ENCODE peak calls at places on chromosomes 4 and X, in four cellular contexts. One of them, this sample, is unnamed.

GRCh38 chr4:48698029-48698901 is 81.8 kb downstream of the FRYL start:
- DNase-seq in dorsolateral prefrontal cortex: no peak
- DNase-seq in suprapubic skin: no peak
- DNase-seq in IMR-90: peak; percentile 85
- DNase-seq in this sample: peak; percentile 91

GRCh38 chr4:188911199-188911598 is 772.0 kb downstream of the TRIML1 start:
- DNase-seq in dorsolateral prefrontal cortex: no peak
- DNase-seq in suprapubic skin: no peak
- DNase-seq in IMR-90: no peak
- DNase-seq in this sample: no peak

GRCh38 chr4:180164799-180165198 is 2078.4 kb upstream of the TENM3 start:
- DNase-seq in dorsolateral prefrontal cortex: no peak
- DNase-seq in suprapubic skin: no peak
- DNase-seq in IMR-90: peak; percentile 88
- DNase-seq in this sample: peak; percentile 37

GRCh38 chr4:27217261-27217769 is 356.7 kb downstream of the STIM2 start:
- DNase-seq in dorsolateral prefrontal cortex: no peak
- DNase-seq in suprapubic skin: no peak
- DNase-seq in IMR-90: peak; percentile 57
- DNase-seq in this sample: peak; percentile 92

GRCh38 chr4:106587558-106587957 is 219.0 kb upstream of the GIMD1 start:
- DNase-seq in dorsolateral prefrontal cortex: no peak
- DNase-seq in suprapubic skin: no peak
- DNase-seq in IMR-90: peak; percentile 67
- DNase-seq in this sample: peak; percentile 64

GRCh38 chrX:41563881-41564280 is 116.7 kb downstream of the NYX start:
- DNase-seq in dorsolateral prefrontal cortex: no peak
- DNase-seq in suprapubic skin: no peak
- DNase-seq in IMR-90: peak; percentile 45
- DNase-seq in this sample: no peak

GRCh38 chrX:69136546-69137331 is 28.5 kb downstream of the PJA1 start:
- DNase-seq in dorsolateral prefrontal cortex: no peak
- DNase-seq in suprapubic skin: no peak
- DNase-seq in IMR-90: no peak
- DNase-seq in this sample: no peak

GRCh38 chr4:54318904-54319303 is 89.8 kb downstream of the PDGFRA start:
- DNase-seq in dorsolateral prefrontal cortex: no peak
- DNase-seq in suprapubic skin: no peak
- DNase-seq in IMR-90: peak; percentile 58
- DNase-seq in this sample: peak; percentile 62

GRCh38 chr4:127778102-127778501 is 4.0 kb upstream of the HSPA4L start:
- DNase-seq in dorsolateral prefrontal cortex: no peak
- DNase-seq in suprapubic skin: no peak
- DNase-seq in IMR-90: no peak
- DNase-seq in this sample: no peak

GRCh38 chr4:87947381-87948160 is 27.9 kb upstream of the SPP1 start:
- DNase-seq in dorsolateral prefrontal cortex: no peak
- DNase-seq in suprapubic skin: no peak
- DNase-seq in IMR-90: no peak
- DNase-seq in this sample: no peak

GRCh38 chrX:132119283-132119682 is 8.5 kb downstream of the FRMD7 start:
- DNase-seq in dorsolateral prefrontal cortex: no peak
- DNase-seq in suprapubic skin: no peak
- DNase-seq in IMR-90: no peak
- DNase-seq in this sample: no peak

GRCh38 chrX:153226344-153227190 is 47.5 kb downstream of the MAGEA1 start:
- DNase-seq in dorsolateral prefrontal cortex: no peak
- DNase-seq in suprapubic skin: no peak
- DNase-seq in IMR-90: peak; percentile 2
- DNase-seq in this sample: peak; percentile 91

GRCh38 chr4:6474705-6475457 is 2.5 kb upstream of the PPP2R2C start:
- DNase-seq in dorsolateral prefrontal cortex: peak; percentile 10
- DNase-seq in suprapubic skin: peak; percentile 48
- DNase-seq in IMR-90: no peak
- DNase-seq in this sample: no peak

GRCh38 chr4:158211288-158211687 is 1.0 kb downstream of the TMEM144 start:
- DNase-seq in dorsolateral prefrontal cortex: no peak
- DNase-seq in suprapubic skin: no peak
- DNase-seq in IMR-90: no peak
- DNase-seq in this sample: no peak

GRCh38 chr4:83921124-83921523 is 385.2 kb downstream of the GPAT3 start:
- DNase-seq in dorsolateral prefrontal cortex: no peak
- DNase-seq in suprapubic skin: no peak
- DNase-seq in IMR-90: no peak
- DNase-seq in this sample: no peak

GRCh38 chr4:112648263-112649054 is 11.5 kb downstream of the LARP7 start:
- DNase-seq in dorsolateral prefrontal cortex: no peak
- DNase-seq in suprapubic skin: no peak
- DNase-seq in IMR-90: peak; percentile 33
- DNase-seq in this sample: no peak

GRCh38 chr4:8278421-8279287 is 9.1 kb downstream of the HTRA3 start:
- DNase-seq in dorsolateral prefrontal cortex: no peak
- DNase-seq in suprapubic skin: no peak
- DNase-seq in IMR-90: peak; percentile 93
- DNase-seq in this sample: peak; percentile 86

GRCh38 chr4:53695540-53696463 is 104.5 kb upstream of the LNX1 start:
- DNase-seq in dorsolateral prefrontal cortex: no peak
- DNase-seq in suprapubic skin: no peak
- DNase-seq in IMR-90: no peak
- DNase-seq in this sample: no peak

GRCh38 chr4:24650849-24651248 is 66.5 kb upstream of the DHX15 start:
- DNase-seq in dorsolateral prefrontal cortex: no peak
- DNase-seq in suprapubic skin: no peak
- DNase-seq in IMR-90: no peak
- DNase-seq in this sample: no peak

GRCh38 chrX:119917877-119918276 is 22.2 kb downstream of the AKAP14 start:
- DNase-seq in dorsolateral prefrontal cortex: no peak
- DNase-seq in suprapubic skin: no peak
- DNase-seq in IMR-90: no peak
- DNase-seq in this sample: no peak

GRCh38 chr4:6986067-6986780 is 56.9 kb upstream of the TADA2B start:
- DNase-seq in dorsolateral prefrontal cortex: peak; percentile 59
- DNase-seq in suprapubic skin: no peak
- DNase-seq in IMR-90: peak; percentile 84
- DNase-seq in this sample: peak; percentile 71

GRCh38 chr4:102715057-102715456 is 45.7 kb downstream of the MANBA start:
- DNase-seq in dorsolateral prefrontal cortex: no peak
- DNase-seq in suprapubic skin: no peak
- DNase-seq in IMR-90: no peak
- DNase-seq in this sample: peak; percentile 23

GRCh38 chrX:46582325-46582724 is 8.8 kb downstream of the CHST7 start:
- DNase-seq in dorsolateral prefrontal cortex: no peak
- DNase-seq in suprapubic skin: no peak
- DNase-seq in IMR-90: peak; percentile 41
- DNase-seq in this sample: no peak

GRCh38 chr4:150106886-150107285 is 28.6 kb downstream of the DCLK2 start:
- DNase-seq in dorsolateral prefrontal cortex: no peak
- DNase-seq in suprapubic skin: no peak
- DNase-seq in IMR-90: no peak
- DNase-seq in this sample: no peak

GRCh38 chrX:74924449-74925209 is 623 bp downstream of the NEXMIF start:
- DNase-seq in dorsolateral prefrontal cortex: no peak
- DNase-seq in suprapubic skin: peak; percentile 75
- DNase-seq in IMR-90: no peak
- DNase-seq in this sample: no peak

GRCh38 chr4:41324861-41325260 is 68.1 kb downstream of the UCHL1 start:
- DNase-seq in dorsolateral prefrontal cortex: no peak
- DNase-seq in suprapubic skin: no peak
- DNase-seq in IMR-90: no peak
- DNase-seq in this sample: no peak

GRCh38 chr4:75530556-75531322 is 16.5 kb downstream of the THAP6 start:
- DNase-seq in dorsolateral prefrontal cortex: no peak
- DNase-seq in suprapubic skin: no peak
- DNase-seq in IMR-90: no peak
- DNase-seq in this sample: no peak

GRCh38 chr4:138223191-138223910 is 18.8 kb downstream of the SLC7A11 start:
- DNase-seq in dorsolateral prefrontal cortex: no peak
- DNase-seq in suprapubic skin: no peak
- DNase-seq in IMR-90: no peak
- DNase-seq in this sample: no peak

GRCh38 chr4:162865102-162865501 is 301.6 kb downstream of the NAF1 start:
- DNase-seq in dorsolateral prefrontal cortex: no peak
- DNase-seq in suprapubic skin: no peak
- DNase-seq in IMR-90: no peak
- DNase-seq in this sample: no peak

GRCh38 chr4:55087930-55088293 is 37.5 kb downstream of the KDR start:
- DNase-seq in dorsolateral prefrontal cortex: no peak
- DNase-seq in suprapubic skin: no peak
- DNase-seq in IMR-90: no peak
- DNase-seq in this sample: no peak

GRCh38 chrX:140123446-140123845 is 158.1 kb upstream of the CXorf66 start:
- DNase-seq in dorsolateral prefrontal cortex: no peak
- DNase-seq in suprapubic skin: no peak
- DNase-seq in IMR-90: no peak
- DNase-seq in this sample: no peak

GRCh38 chr4:67087897-67088296 is 457.4 kb downstream of the CENPC start:
- DNase-seq in dorsolateral prefrontal cortex: peak; percentile 45
- DNase-seq in suprapubic skin: no peak
- DNase-seq in IMR-90: no peak
- DNase-seq in this sample: peak; percentile 30

GRCh38 chrX:151397741-151398070 is 700 bp downstream of the VMA21 start:
- DNase-seq in dorsolateral prefrontal cortex: no peak
- DNase-seq in suprapubic skin: no peak
- DNase-seq in IMR-90: no peak
- DNase-seq in this sample: peak; percentile 7

GRCh38 chr4:8593268-8594096 is 917 bp downstream of the CPZ start:
- DNase-seq in dorsolateral prefrontal cortex: no peak
- DNase-seq in suprapubic skin: no peak
- DNase-seq in IMR-90: no peak
- DNase-seq in this sample: no peak

GRCh38 chr4:183438458-183439113 is 5.8 kb upstream of the CDKN2AIP start:
- DNase-seq in dorsolateral prefrontal cortex: no peak
- DNase-seq in suprapubic skin: no peak
- DNase-seq in IMR-90: peak; percentile 97
- DNase-seq in this sample: peak; percentile 83

GRCh38 chrX:27336466-27337091 is 126.6 kb downstream of the PPP4R3C start:
- DNase-seq in dorsolateral prefrontal cortex: peak; percentile 40
- DNase-seq in suprapubic skin: no peak
- DNase-seq in IMR-90: peak; percentile 2
- DNase-seq in this sample: peak; percentile 4
- TF ChIP-seq CTCF in dorsolateral prefrontal cortex: peak; percentile 37
- TF ChIP-seq CTCF in suprapubic skin: peak; percentile 44
- TF ChIP-seq CTCF in IMR-90: peak; percentile 59
- TF ChIP-seq CTCF in this sample: peak; percentile 71

GRCh38 chrX:84144991-84145390 is 43.0 kb downstream of the RPS6KA6 start:
- DNase-seq in dorsolateral prefrontal cortex: no peak
- DNase-seq in suprapubic skin: no peak
- DNase-seq in IMR-90: no peak
- DNase-seq in this sample: no peak

GRCh38 chrX:84144281-84144680 is 43.7 kb downstream of the RPS6KA6 start:
- DNase-seq in dorsolateral prefrontal cortex: no peak
- DNase-seq in suprapubic skin: no peak
- DNase-seq in IMR-90: peak; percentile 47
- DNase-seq in this sample: peak; percentile 60
- H3K4me3 ChIP-seq in dorsolateral prefrontal cortex: no peak overlapping the region
- H3K4me3 ChIP-seq in suprapubic skin: no peak overlapping the region
- H3K4me3 ChIP-seq in IMR-90: no peak overlapping the region
- H3K4me3 ChIP-seq in this sample: no peak overlapping the region

DNA sequence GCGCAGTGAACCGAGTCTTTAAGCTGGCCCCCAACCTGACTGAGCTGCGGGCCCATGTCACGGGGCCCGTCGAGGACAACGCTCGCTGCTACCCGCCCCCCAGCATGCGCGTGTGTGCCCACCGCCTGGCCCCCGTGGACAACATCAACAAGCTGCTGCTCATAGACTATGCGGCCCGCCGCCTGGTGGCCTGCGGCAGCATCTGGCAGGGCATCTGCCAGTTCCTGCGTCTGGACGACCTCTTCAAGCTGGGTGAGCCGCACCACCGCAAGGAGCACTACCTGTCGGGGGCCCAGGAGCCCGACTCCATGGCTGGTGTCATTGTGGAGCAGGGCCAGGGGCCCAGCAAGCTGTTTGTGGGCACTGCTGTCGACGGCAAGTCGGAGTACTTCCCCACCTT is 2.2 kb downstream of the PLXNA3 start:
- DNase-seq in dorsolateral prefrontal cortex: no peak
- DNase-seq in suprapubic skin: no peak
- DNase-seq in IMR-90: no peak
- DNase-seq in this sample: no peak
- TF ChIP-seq CTCF in dorsolateral prefrontal cortex: no peak
- TF ChIP-seq CTCF in suprapubic skin: no peak
- TF ChIP-seq CTCF in IMR-90: no peak
- TF ChIP-seq CTCF in this sample: no peak

GRCh38 chr4:168629561-168629960 is 132.7 kb downstream of the PALLD start:
- DNase-seq in dorsolateral prefrontal cortex: no peak
- DNase-seq in suprapubic skin: no peak
- DNase-seq in IMR-90: no peak
- DNase-seq in this sample: no peak
- H3K4me3 ChIP-seq in dorsolateral prefrontal cortex: no peak overlapping the region
- H3K4me3 ChIP-seq in suprapubic skin: no peak overlapping the region
- H3K4me3 ChIP-seq in IMR-90: no peak overlapping the region
- H3K4me3 ChIP-seq in this sample: no peak overlapping the region

GRCh38 chrX:50920132-50920531 is 9.6 kb downstream of the BMP15 start:
- DNase-seq in dorsolateral prefrontal cortex: no peak
- DNase-seq in suprapubic skin: no peak
- DNase-seq in IMR-90: peak; percentile 18
- DNase-seq in this sample: peak; percentile 24
- TF ChIP-seq CTCF in dorsolateral prefrontal cortex: peak; percentile 34
- TF ChIP-seq CTCF in suprapubic skin: peak; percentile 15
- TF ChIP-seq CTCF in IMR-90: peak; percentile 49
- TF ChIP-seq CTCF in this sample: peak; percentile 44

GRCh38 chr4:1748465-1748995 is 27.2 kb downstream of the TACC3 start:
- DNase-seq in dorsolateral prefrontal cortex: peak; percentile 61
- DNase-seq in suprapubic skin: no peak
- DNase-seq in IMR-90: peak; percentile 41
- DNase-seq in this sample: peak; percentile 54
- H3K4me3 ChIP-seq in dorsolateral prefrontal cortex: no peak overlapping the region
- H3K4me3 ChIP-seq in suprapubic skin: no peak overlapping the region
- H3K4me3 ChIP-seq in IMR-90: no peak overlapping the region
- H3K4me3 ChIP-seq in this sample: no peak overlapping the region

This sample was measured in fibroblast of mammary gland.